ENCODE peak calls at places on chromosomes 13 and 19, in seven cellular contexts. N, Q, J, W, E, Y and D are unnamed samples. For H3K4me1, the result is how much of the 10 kb centered on the place peaks cover.

GRCh38 chr13:39835253-39835652 is 179.8 kb downstream of the COG6 start:
- DNase-seq in J (no peak), W (no peak), N (no peak), Q (peak), Y (no peak), E (no peak), D (no peak)

GRCh38 chr13:50437252-50437651 is 406.2 kb downstream of the DLEU7 start:
- DNase-seq in Y (no peak), N (peak), Q (no peak), E (no peak), W (no peak), J (no peak), D (no peak)

GRCh38 chr19:39848392-39848791 is 2.2 kb upstream of the FBL start:
- DNase-seq in W (no peak), Y (no peak), Q (no peak), E (no peak), N (no peak), J (no peak), D (no peak)

GRCh38 chr13:74047925-74048324 is 86.3 kb downstream of the KLF12 start:
- DNase-seq in Y (no peak), N (no peak), Q (no peak), W (no peak), E (no peak), J (no peak), D (no peak)

GRCh38 chr13:110306960-110307696 is at the start of the genes COL4A1 and COL4A2:
- DNase-seq in Q (peak), W (peak), N (peak), Y (peak), E (peak), J (peak), D (peak)

GRCh38 chr13:75818181-75819110 is 182.3 kb downstream of the LMO7 start:
- DNase-seq in W (no peak), Y (no peak), E (no peak), J (no peak), N (no peak), Q (no peak), D (no peak)

GRCh38 chr19:15286688-15287355 is 45.5 kb downstream of the BRD4 start:
- DNase-seq in J (no peak), Q (no peak), W (no peak), N (no peak), Y (no peak), E (no peak), D (no peak)

GRCh38 chr13:52665325-52665724 is 12.7 kb downstream of the SUGT1 start:
- DNase-seq in J (no peak), W (no peak), Y (no peak), Q (peak), E (no peak), N (peak), D (no peak)

GRCh38 chr19:30207357-30207756 is 164.8 kb upstream of the ZNF536 start:
- DNase-seq in N (no peak), Y (peak), E (peak), Q (no peak), W (no peak), J (no peak), D (no peak)

GRCh38 chr19:29952127-29952526 is 10.1 kb downstream of the URI1 start:
- DNase-seq in N (no peak), J (no peak), W (no peak), Q (no peak), Y (no peak), E (no peak), D (no peak)

GRCh38 chr13:79225487-79226232 is 180.4 kb downstream of the RBM26 start:
- DNase-seq in Y (no peak), N (no peak), Q (peak), W (no peak), J (no peak), E (no peak), D (no peak)

GRCh38 chr13:111902726-111903125 is 164.2 kb upstream of the SOX1 start:
- DNase-seq in Q (no peak), N (no peak), W (no peak), E (peak), Y (peak), J (no peak), D (no peak)

GRCh38 chr19:2578391-2578826 is 102.5 kb downstream of the GADD45B start:
- DNase-seq in W (no peak), E (peak), Q (peak), Y (peak), J (peak), N (peak), D (peak)

GRCh38 chr19:30373593-30373992 is 1.4 kb downstream of the ZNF536 start:
- DNase-seq in Q (no peak), W (no peak), N (no peak), J (no peak), Y (peak), E (no peak), D (no peak)

GRCh38 chr19:48836089-48837017 is at the start of gene HSD17B14:
- DNase-seq in J (no peak), E (no peak), N (peak), Q (peak), Y (peak), W (no peak), D (no peak)

GRCh38 chr19:45528744-45529453 is 21.6 kb downstream of the VASP start:
- DNase-seq in Q (peak), N (peak), J (peak), Y (peak), W (no peak), E (no peak), D (no peak)

GRCh38 chr13:33509642-33510229 is 224.2 kb upstream of the STARD13 start:
- DNase-seq in Y (no peak), J (no peak), Q (no peak), N (no peak), W (peak), E (no peak), D (peak)

GRCh38 chr13:74026753-74027152 is 107.5 kb downstream of the KLF12 start:
- DNase-seq in E (no peak), N (no peak), J (no peak), Y (peak), Q (no peak), W (no peak), D (no peak)

GRCh38 chr13:28498481-28499115 is 3.7 kb upstream of the FLT1 start:
- DNase-seq in J (no peak), Y (no peak), Q (no peak), E (no peak), N (no peak), W (no peak), D (no peak)

GRCh38 chr13:59976856-59977255 is 186.9 kb downstream of the DIAPH3 start:
- DNase-seq in E (no peak), Y (no peak), J (no peak), Q (no peak), N (no peak), W (no peak), D (no peak)

GRCh38 chr19:47243776-47244547 is 12.4 kb upstream of the CCDC9 start:
- DNase-seq in J (peak), Q (peak), W (peak), N (peak), Y (peak), E (peak), D (peak)

GRCh38 chr19:30085394-30085793 is 143.4 kb downstream of the URI1 start:
- DNase-seq in N (no peak), E (no peak), W (no peak), Y (peak), J (no peak), Q (no peak), D (peak)

GRCh38 chr19:3547301-3547731 is 8.3 kb downstream of the TEKTIP1 start:
- DNase-seq in J (no peak), Q (no peak), N (no peak), Y (no peak), W (no peak), E (no peak), D (no peak)

GRCh38 chr19:7658219-7658686 is 10.6 kb upstream of the RETN start:
- DNase-seq in Q (no peak), N (no peak), J (no peak), Y (no peak), E (no peak), W (no peak), D (no peak)

GRCh38 chr19:30449673-30450072 is 77.5 kb downstream of the ZNF536 start:
- DNase-seq in Q (no peak), J (no peak), W (no peak), Y (no peak), E (no peak), N (no peak), D (no peak)

GRCh38 chr19:43430142-43430710 is 15.5 kb downstream of the TEX101 start:
- DNase-seq in Q (no peak), E (no peak), J (no peak), Y (peak), W (no peak), N (peak), D (no peak)

GRCh38 chr13:111409413-111409812 is 89.0 kb downstream of the TEX29 start:
- DNase-seq in Q (no peak), E (no peak), N (no peak), J (no peak), Y (no peak), W (no peak), D (peak)

GRCh38 chr13:87986639-87987250 is 315.6 kb downstream of the SLITRK5 start:
- DNase-seq in J (no peak), E (no peak), Y (no peak), Q (no peak), W (no peak), N (no peak), D (no peak)

GRCh38 chr13:25857830-25858229 is 194.0 kb downstream of the SHISA2 start:
- DNase-seq in N (no peak), E (no peak), W (no peak), Q (no peak), Y (no peak), J (no peak), D (no peak)

GRCh38 chr13:29428310-29428991 is 167.0 kb downstream of the SLC7A1 start:
- DNase-seq in N (no peak), E (no peak), Y (peak), W (no peak), J (no peak), Q (no peak), D (peak)

GRCh38 chr13:100597253-100597652 is 8.7 kb upstream of the GGACT start:
- DNase-seq in N (no peak), E (no peak), W (no peak), Q (no peak), Y (no peak), J (no peak), D (no peak)

GRCh38 chr19:35712529-35712909 is 5.3 kb upstream of the KMT2B start:
- DNase-seq in Y (no peak), N (no peak), W (no peak), J (no peak), Q (no peak), E (no peak), D (no peak)

GRCh38 chr19:53906211-53907192 is 2.6 kb upstream of the CACNG7 start:
- DNase-seq in J (no peak), Y (peak), W (peak), E (no peak), Q (no peak), N (no peak), D (peak)

GRCh38 chr19:29714371-29714952 is 599 bp downstream of the C19orf12 start:
- DNase-seq in N (no peak), W (no peak), Q (no peak), Y (no peak), J (no peak), E (no peak), D (peak)

GRCh38 chr13:45482571-45483173 is 17.9 kb downstream of the COG3 start:
- DNase-seq in Y (no peak), N (peak), E (no peak), J (no peak), W (no peak), Q (no peak), D (no peak)

DNA sequence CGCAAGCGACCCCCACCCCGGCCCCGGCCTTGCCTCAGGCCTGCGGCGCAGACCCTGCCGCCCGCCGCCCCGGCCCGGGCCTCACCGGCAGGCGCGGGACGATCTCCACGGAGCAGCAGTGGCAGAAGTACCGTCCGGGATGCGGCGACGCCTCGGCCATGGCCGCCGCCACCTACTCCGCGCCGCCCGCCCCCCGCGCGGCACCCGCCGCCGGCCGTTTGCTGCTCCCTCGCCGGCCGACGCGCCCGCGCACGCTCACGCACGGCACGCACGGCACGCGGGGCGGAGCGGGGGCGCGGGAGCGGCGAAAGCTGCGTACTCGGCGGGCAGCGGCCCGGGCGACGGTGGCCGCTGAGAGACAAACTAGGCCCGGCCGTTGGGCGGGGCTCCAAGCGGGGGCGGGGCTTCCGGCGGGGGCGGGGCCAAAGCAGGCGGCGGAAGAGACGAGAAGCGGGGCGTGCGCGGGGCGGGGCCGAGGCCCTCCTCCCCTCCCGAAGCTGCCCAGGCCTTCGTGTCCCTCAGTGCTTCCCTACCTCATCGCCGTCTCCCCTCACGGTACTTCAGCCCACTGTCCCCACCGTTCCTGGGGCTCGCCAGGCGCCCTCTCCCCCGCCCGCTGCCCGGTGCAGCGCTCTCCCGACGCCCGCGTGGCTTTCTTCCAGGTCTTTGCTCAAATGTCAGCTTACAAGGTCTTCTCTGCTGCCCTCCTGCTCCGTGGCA is at the start of gene RNF126:
- DNase-seq in N (peak), E (peak), J (peak), Q (peak), W (peak), Y (peak), D (peak)
- H3K4me1 ChIP-seq in N (under half), E (under half), J (under half), Q (under half), W (half or more), Y (under half), D (under half)

GRCh38 chr19:55642153-55643002 is 1.1 kb upstream of the ZNF581 start:
- DNase-seq in Y (no peak), Q (no peak), J (no peak), N (peak), E (no peak), W (no peak), D (peak)
- H3K4me1 ChIP-seq in Y (under half), Q (under half), J (under half), N (under half), E (under half), W (half or more), D (under half)

GRCh38 chr19:5953680-5954213 is 24.2 kb downstream of the RANBP3 start:
- DNase-seq in Y (no peak), W (no peak), J (no peak), Q (no peak), E (peak), N (no peak), D (no peak)
- H3K4me1 ChIP-seq in Y (under half), W (half or more), J (under half), Q (under half), E (under half), N (under half), D (under half)

DNA sequence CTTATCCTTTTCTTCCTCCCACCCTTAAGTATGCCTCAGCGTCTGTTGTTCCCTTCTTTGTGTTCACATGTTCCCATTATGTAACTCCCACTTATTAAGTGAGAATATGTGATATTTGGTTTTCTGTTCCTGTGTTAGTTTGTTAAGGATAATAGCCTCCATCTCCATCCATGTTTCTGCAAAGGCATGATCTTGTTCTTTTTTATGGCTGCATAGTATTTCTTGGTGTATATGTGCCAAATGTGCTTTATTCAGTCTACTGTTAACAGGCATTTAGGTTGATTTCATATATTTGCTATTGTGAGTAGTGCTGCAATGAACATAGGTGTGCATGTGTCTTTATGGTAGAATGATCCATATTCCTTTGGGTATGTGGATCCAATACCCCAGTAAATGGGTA is 3.2 kb upstream of the ZNF441 start:
- DNase-seq in W (no peak), N (no peak), J (no peak), Y (no peak), Q (no peak), E (no peak), D (no peak)
- H3K4me1 ChIP-seq in W (under half), N (under half), J (under half), Y (under half), Q (under half), E (under half), D (under half)

DNA sequence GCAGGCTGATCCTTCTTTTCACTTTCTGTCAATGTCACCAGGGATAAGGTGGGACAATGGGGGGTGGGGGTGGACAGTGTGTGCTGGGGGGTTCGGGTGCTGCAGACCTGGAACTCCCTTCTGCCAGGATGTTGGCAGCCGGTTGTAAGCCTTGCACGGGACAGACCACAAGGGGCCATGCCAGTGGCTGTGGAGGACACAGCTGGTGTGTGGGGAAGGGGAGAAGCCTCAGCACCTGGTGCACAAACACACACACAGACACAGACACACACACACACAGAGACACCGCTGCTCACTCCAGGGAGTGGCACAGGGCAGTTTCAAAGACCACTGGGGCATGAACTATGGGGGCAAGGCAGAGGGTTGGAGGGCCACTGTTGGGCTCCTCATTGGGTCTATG is 3.6 kb downstream of the F2RL3 start:
- DNase-seq in J (no peak), N (no peak), Q (no peak), W (no peak), Y (no peak), E (no peak), D (no peak)
- H3K4me1 ChIP-seq in J (under half), N (under half), Q (under half), W (under half), Y (under half), E (under half), D (under half)

GRCh38 chr19:34364830-34365462 is at the start of gene GPI:
- DNase-seq in Q (no peak), N (peak), W (peak), Y (peak), J (no peak), E (no peak), D (peak)

GRCh38 chr19:34365463-34366401 is 736 bp downstream of the GPI start:
- DNase-seq in Q (no peak), N (peak), Y (peak), E (no peak), W (no peak), J (no peak), D (peak)

GRCh38 chr19:34368338-34368737 is 3.3 kb downstream of the GPI start:
- DNase-seq in Q (no peak), E (no peak), N (no peak), J (no peak), Y (no peak), W (no peak), D (no peak)

GRCh38 chr19:34366670-34367423 is 1.9 kb downstream of the GPI start:
- DNase-seq in Q (no peak), Y (no peak), N (peak), W (no peak), J (no peak), E (no peak), D (no peak)

DNA sequence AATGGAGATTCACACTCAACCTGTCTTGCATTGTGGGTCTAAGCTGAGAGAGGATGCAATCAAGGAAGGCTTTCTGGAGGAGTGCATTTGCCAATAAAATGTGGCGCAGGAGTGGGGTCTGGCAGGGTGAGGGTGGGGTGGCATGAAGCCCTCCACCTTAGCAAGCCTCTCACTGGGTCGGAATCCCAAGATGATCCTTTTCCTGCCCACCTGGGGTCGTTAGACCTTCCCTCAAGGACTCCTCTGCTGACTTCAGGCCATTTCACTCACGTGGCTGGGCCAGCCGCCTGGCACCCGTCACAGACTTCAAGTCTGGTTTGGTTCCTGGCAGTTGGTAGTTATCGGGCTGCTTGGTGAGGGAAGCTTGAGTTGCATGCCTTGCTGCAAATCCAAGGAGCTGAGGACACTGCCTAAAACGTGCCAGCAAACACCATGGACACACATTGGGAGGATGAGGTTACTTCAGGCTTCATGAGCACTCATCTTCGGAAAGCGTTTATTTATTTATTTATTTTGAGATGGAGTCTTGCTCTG is 2.5 kb downstream of the GPI start:
- DNase-seq in Q (no peak), N (no peak), J (no peak), W (no peak), Y (no peak), E (no peak), D (no peak)
- H3K4me1 ChIP-seq in Q (under half), N (under half), J (under half), W (under half), Y (under half), E (under half), D (under half)

GRCh38 chr13:113220877-113221276 is 11.5 kb downstream of the CUL4A start:
- DNase-seq in N (peak), W (no peak), E (peak), Q (no peak), Y (no peak), J (no peak), D (no peak)

GRCh38 chr13:113219311-113219940 is 10.0 kb downstream of the CUL4A start:
- DNase-seq in N (no peak), E (peak), W (no peak), Q (no peak), Y (no peak), J (no peak), D (no peak)

GRCh38 chr13:113216165-113217056 is 7.0 kb downstream of the CUL4A start:
- DNase-seq in Y (peak), Q (no peak), E (peak), W (no peak), J (no peak), N (peak), D (no peak)

GRCh38 chr13:113224486-113224885 is 15.1 kb downstream of the CUL4A start:
- DNase-seq in J (no peak), W (no peak), Q (no peak), N (no peak), Y (no peak), E (peak), D (no peak)

GRCh38 chr13:113220141-113220598 is 10.8 kb downstream of the CUL4A start:
- DNase-seq in W (no peak), Q (no peak), J (no peak), Y (no peak), E (no peak), N (no peak), D (no peak)
- H3K4me1 ChIP-seq in W (under half), Q (under half), J (under half), Y (under half), E (under half), N (under half), D (under half)